ENCODE peak calls at places on chromosomes 4 and X, in seven cellular contexts. M, R, B, P, O, Z and U are unnamed samples.

GRCh38 chr4:164410401-164410800 is 343.5 kb upstream of the SMIM31 start:
- DNase-seq in M (no peak), R (no peak), B (no peak), P (no peak), O (no peak), Z (no peak), U (no peak)

GRCh38 chr4:25030283-25031076 is at the start of gene LGI2:
- DNase-seq in M (peak; percentile 89), R (peak; percentile 76), B (no peak), P (no peak), O (no peak), Z (no peak), U (no peak)

GRCh38 chrX:135421932-135422809 is at the start of gene SMIM10L2A:
- DNase-seq in M (no peak), R (no peak), B (no peak), P (no peak), O (no peak), Z (no peak), U (no peak)

GRCh38 chr4:65096630-65097029 is 573.7 kb downstream of the EPHA5 start:
- DNase-seq in M (no peak), R (no peak), B (no peak), P (no peak), O (no peak), Z (no peak), U (no peak)

GRCh38 chrX:21781976-21782375 is 24.1 kb upstream of the SMPX start:
- DNase-seq in M (no peak), R (no peak), B (no peak), P (no peak), O (no peak), Z (no peak), U (no peak)

GRCh38 chrX:132114607-132115006 is 13.2 kb downstream of the FRMD7 start:
- DNase-seq in M (no peak), R (no peak), B (no peak), P (no peak), O (no peak), Z (no peak), U (no peak)

GRCh38 chr4:125313497-125313896 is 1.3 kb upstream of the FAT4 start:
- DNase-seq in M (no peak), R (peak; percentile 92), B (peak; percentile 26), P (no peak), O (no peak), Z (peak; percentile 83), U (peak; percentile 90)

GRCh38 chrX:74593593-74593992 is 20.8 kb downstream of the RLIM start:
- DNase-seq in M (no peak), R (no peak), B (no peak), P (no peak), O (no peak), Z (no peak), U (no peak)

GRCh38 chr4:118155516-118155915 is 121.2 kb downstream of the NDST3 start:
- DNase-seq in M (no peak), R (no peak), B (no peak), P (no peak), O (no peak), Z (no peak), U (no peak)

GRCh38 chrX:13659057-13659456 is 6.1 kb downstream of the TCEANC start:
- DNase-seq in M (no peak), R (no peak), B (peak; percentile 17), P (no peak), O (no peak), Z (no peak), U (peak; percentile 19)

GRCh38 chr4:146545102-146545501 is 23.4 kb upstream of the SLC10A7 start:
- DNase-seq in M (no peak), R (peak; percentile 42), B (peak; percentile 13), P (no peak), O (no peak), Z (no peak), U (peak; percentile 49)

GRCh38 chrX:151174581-151175282 is 1.7 kb upstream of the GPR50 start:
- DNase-seq in M (peak; percentile 67), R (peak; percentile 68), B (no peak), P (no peak), O (no peak), Z (no peak), U (no peak)

DNA sequence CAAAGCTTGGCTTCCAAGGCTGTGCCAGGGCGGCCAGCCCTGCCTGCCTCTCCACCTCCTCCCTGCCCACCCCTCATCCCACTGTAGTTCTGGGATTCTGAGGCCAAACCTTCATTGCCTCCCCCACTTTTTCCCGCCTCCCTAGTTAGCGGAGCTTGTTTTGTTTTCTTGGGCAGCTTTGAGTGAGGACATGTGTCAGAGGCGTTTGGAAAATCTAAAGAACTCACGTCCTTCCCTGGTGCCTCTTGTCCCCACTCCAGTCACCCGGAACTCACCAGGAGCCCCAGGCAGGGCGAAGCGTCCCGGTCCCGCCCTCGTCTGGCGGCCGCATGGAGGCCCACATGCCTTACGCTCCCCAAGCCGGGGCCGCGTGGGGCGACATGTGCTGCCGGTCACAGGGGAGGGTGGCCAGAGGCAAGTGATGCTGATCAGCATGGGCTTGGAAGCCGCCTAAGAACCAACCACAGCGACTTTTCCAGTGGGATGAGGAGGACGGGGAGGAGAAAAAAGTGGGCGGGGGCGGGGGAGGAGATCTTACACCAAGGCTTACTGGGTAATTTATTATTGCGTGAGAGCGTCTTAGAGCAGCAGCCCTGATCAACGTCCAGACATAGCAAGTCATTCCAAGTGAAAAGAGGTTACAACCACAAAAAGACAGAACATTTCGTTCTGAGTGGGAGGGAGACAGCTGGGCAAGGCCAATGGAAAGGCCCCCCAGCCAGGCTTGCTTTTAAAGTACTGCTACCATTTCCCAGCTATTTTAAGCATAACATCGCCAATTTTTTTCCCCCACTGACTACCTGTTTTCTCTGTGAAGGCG is 48.5 kb downstream of the PRPS1 start:
- DNase-seq in M (peak; percentile 97), R (no peak), B (peak; percentile 62), P (peak; percentile 91), O (peak; percentile 92), Z (peak; percentile 50), U (peak; percentile 91)
- H3K4me3 ChIP-seq in M (peak overlapping the region; percentile 63), R (no peak overlapping the region), B (peak overlapping the region; percentile 61), P (peak overlapping the region; percentile 59), O (peak overlapping the region; percentile 33), Z (peak overlapping the region; percentile 67), U (peak overlapping the region; percentile 70)

GRCh38 chrX:46216406-46216805 is 328.8 kb downstream of the ZNF674 start:
- DNase-seq in M (no peak), R (no peak), B (no peak), P (no peak), O (no peak), Z (no peak), U (no peak)
- H3K4me3 ChIP-seq in M (no peak overlapping the region), R (no peak overlapping the region), B (no peak overlapping the region), P (no peak overlapping the region), O (no peak overlapping the region), Z (no peak overlapping the region), U (no peak overlapping the region)

DNA sequence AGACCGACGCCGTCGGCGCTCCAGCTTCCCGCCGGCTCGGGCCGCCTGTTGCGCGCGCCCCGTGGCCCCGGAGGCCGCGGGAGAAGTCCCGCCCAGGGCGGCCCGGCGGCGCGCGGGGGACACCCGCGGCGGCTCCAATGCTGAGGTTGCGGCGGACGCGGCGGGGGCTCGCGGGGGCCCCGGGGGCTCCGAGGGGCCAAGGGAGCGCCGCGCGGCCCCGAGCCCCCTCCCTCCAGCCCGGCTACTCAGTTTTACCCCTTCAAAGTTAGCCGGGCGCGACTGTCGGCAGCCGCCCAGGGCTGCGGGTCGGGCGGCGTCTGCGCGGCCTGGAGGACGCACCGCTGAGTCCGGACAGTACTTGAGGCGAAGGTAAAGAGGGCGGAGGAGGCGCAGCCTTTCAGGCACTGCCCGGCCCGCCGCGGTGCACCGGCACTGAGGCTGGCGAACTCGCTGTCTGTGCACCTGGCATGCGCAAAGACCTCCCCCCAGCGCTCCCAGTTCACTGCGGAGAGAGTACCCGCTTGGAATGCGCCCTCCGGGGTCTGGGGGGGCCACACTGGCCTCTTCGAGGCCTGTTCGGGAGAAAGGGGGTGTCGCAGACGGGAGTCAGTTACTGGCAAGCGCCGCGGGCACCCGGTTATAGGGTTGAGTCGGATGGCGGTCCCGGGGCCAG is 1.3 kb downstream of the PCDH19 start:
- DNase-seq in M (no peak), R (peak; percentile 55), B (no peak), P (no peak), O (no peak), Z (no peak), U (no peak)
- H3K4me3 ChIP-seq in M (no peak overlapping the region), R (peak overlapping the region; percentile 56), B (no peak overlapping the region), P (peak overlapping the region; percentile 36), O (no peak overlapping the region), Z (no peak overlapping the region), U (no peak overlapping the region)

DNA sequence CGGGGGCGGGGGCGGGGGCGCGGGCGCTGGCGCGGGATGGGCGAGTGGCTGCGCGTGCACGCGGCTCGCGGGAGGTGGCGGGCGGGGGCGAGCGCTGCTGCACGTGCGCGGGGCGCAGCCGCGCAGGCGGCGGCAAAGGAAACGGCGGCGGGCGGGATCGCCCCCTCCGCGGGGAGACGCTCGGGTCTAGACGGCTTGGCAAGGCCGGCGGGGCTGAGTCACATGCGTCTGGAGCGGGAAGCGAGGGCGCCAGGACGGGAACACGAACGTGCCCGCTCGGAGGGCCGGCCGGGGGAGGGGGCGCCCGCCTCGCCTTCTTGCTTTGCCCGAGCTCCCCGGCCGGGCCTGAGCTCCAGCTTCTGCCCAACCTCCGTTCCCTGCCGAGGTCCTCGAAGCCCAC is 4.3 kb upstream of the HAUS7 start:
- DNase-seq in M (peak; percentile 96), R (peak; percentile 68), B (no peak), P (peak; percentile 41), O (peak; percentile 87), Z (no peak), U (no peak)
- H3K4me3 ChIP-seq in M (no peak overlapping the region), R (no peak overlapping the region), B (no peak overlapping the region), P (peak overlapping the region; percentile 17), O (no peak overlapping the region), Z (no peak overlapping the region), U (no peak overlapping the region)

GRCh38 chr4:680931-681645 is 6.7 kb downstream of the MYL5 start:
- DNase-seq in M (peak; percentile 87), R (peak; percentile 80), B (no peak), P (no peak), O (peak; percentile 91), Z (no peak), U (no peak)
- H3K4me3 ChIP-seq in M (no peak overlapping the region), R (peak overlapping the region; percentile 61), B (peak overlapping the region; percentile 53), P (peak overlapping the region; percentile 49), O (peak overlapping the region; percentile 50), Z (peak overlapping the region; percentile 66), U (peak overlapping the region; percentile 42)

GRCh38 chr4:3367866-3368265 is 73.9 kb upstream of the HGFAC start:
- DNase-seq in M (no peak), R (no peak), B (no peak), P (no peak), O (no peak), Z (no peak), U (no peak)

GRCh38 chr4:3369781-3370660 is 71.7 kb upstream of the HGFAC start:
- DNase-seq in M (peak; percentile 82), R (peak; percentile 87), B (no peak), P (no peak), O (no peak), Z (peak; percentile 57), U (peak; percentile 95)

GRCh38 chr4:3371038-3371437 is 70.7 kb upstream of the HGFAC start:
- DNase-seq in M (no peak), R (peak; percentile 53), B (no peak), P (no peak), O (peak; percentile 47), Z (no peak), U (no peak)

GRCh38 chr4:3368334-3368733 is 73.4 kb upstream of the HGFAC start:
- DNase-seq in M (no peak), R (no peak), B (no peak), P (no peak), O (no peak), Z (no peak), U (no peak)

GRCh38 chr4:3368841-3369760 is 72.7 kb upstream of the HGFAC start:
- DNase-seq in M (no peak), R (peak; percentile 40), B (no peak), P (no peak), O (no peak), Z (no peak), U (no peak)
- H3K4me3 ChIP-seq in M (no peak overlapping the region), R (peak overlapping the region; percentile 21), B (no peak overlapping the region), P (peak overlapping the region; percentile 14), O (no peak overlapping the region), Z (peak overlapping the region; percentile 49), U (peak overlapping the region; percentile 35)